ENCODE peak calls at places on chromosomes 7 and 10, in six cellular contexts. One of them, this sample, is unnamed.

GRCh38 chr7:142172932-142173331 is 61.4 kb downstream of the MGAM2 start:
- DNase-seq in activated T-helper 1 cell treated with anti-CD3 and anti-CD28 coated beads, Interleukin-12 subunit alpha, Interleukin-12 subunit beta, Interleukin-2, Interleukin-4 antibody, amounts not matched to agents 30 ng/mL and 10 ng/mL and 1 ng/mL, durations not matched to agents 14 hours and 24 hours and 36 hours: no peak
- DNase-seq in stimulated activated CD4-positive, alpha-beta T cell treated with anti-CD3 and anti-CD28 coated beads, Interleukin-2, amount 100 ng/mL, for 48 hours: no peak
- DNase-seq in T-helper 2 cell: no peak
- DNase-seq in GM19239: no peak
- DNase-seq in NCI-H510A: no peak
- DNase-seq in this sample: no peak

GRCh38 chr10:311901-312665 is 176.8 kb downstream of the ZMYND11 start:
- DNase-seq in activated T-helper 1 cell treated with anti-CD3 and anti-CD28 coated beads, Interleukin-12 subunit alpha, Interleukin-12 subunit beta, Interleukin-2, Interleukin-4 antibody, amounts not matched to agents 30 ng/mL and 10 ng/mL and 1 ng/mL, durations not matched to agents 14 hours and 24 hours and 36 hours: no peak
- DNase-seq in stimulated activated CD4-positive, alpha-beta T cell treated with anti-CD3 and anti-CD28 coated beads, Interleukin-2, amount 100 ng/mL, for 48 hours: no peak
- DNase-seq in T-helper 2 cell: no peak
- DNase-seq in GM19239: no peak
- DNase-seq in NCI-H510A: no peak
- DNase-seq in this sample: no peak

GRCh38 chr10:71478966-71479365 is 82.2 kb downstream of the CDH23 start:
- DNase-seq in activated T-helper 1 cell treated with anti-CD3 and anti-CD28 coated beads, Interleukin-12 subunit alpha, Interleukin-12 subunit beta, Interleukin-2, Interleukin-4 antibody, amounts not matched to agents 30 ng/mL and 10 ng/mL and 1 ng/mL, durations not matched to agents 14 hours and 24 hours and 36 hours: no peak
- DNase-seq in stimulated activated CD4-positive, alpha-beta T cell treated with anti-CD3 and anti-CD28 coated beads, Interleukin-2, amount 100 ng/mL, for 48 hours: no peak
- DNase-seq in T-helper 2 cell: no peak
- DNase-seq in GM19239: no peak
- DNase-seq in NCI-H510A: no peak
- DNase-seq in this sample: no peak

GRCh38 chr7:3107228-3107763 is 63.6 kb upstream of the CARD11 start:
- DNase-seq in activated T-helper 1 cell treated with anti-CD3 and anti-CD28 coated beads, Interleukin-12 subunit alpha, Interleukin-12 subunit beta, Interleukin-2, Interleukin-4 antibody, amounts not matched to agents 30 ng/mL and 10 ng/mL and 1 ng/mL, durations not matched to agents 14 hours and 24 hours and 36 hours: no peak
- DNase-seq in stimulated activated CD4-positive, alpha-beta T cell treated with anti-CD3 and anti-CD28 coated beads, Interleukin-2, amount 100 ng/mL, for 48 hours: no peak
- DNase-seq in T-helper 2 cell: no peak
- DNase-seq in GM19239: no peak
- DNase-seq in NCI-H510A: no peak
- DNase-seq in this sample: no peak

GRCh38 chr7:42493436-42494198 is 256.6 kb upstream of the GLI3 start:
- DNase-seq in activated T-helper 1 cell treated with anti-CD3 and anti-CD28 coated beads, Interleukin-12 subunit alpha, Interleukin-12 subunit beta, Interleukin-2, Interleukin-4 antibody, amounts not matched to agents 30 ng/mL and 10 ng/mL and 1 ng/mL, durations not matched to agents 14 hours and 24 hours and 36 hours: no peak
- DNase-seq in stimulated activated CD4-positive, alpha-beta T cell treated with anti-CD3 and anti-CD28 coated beads, Interleukin-2, amount 100 ng/mL, for 48 hours: no peak
- DNase-seq in T-helper 2 cell: no peak
- DNase-seq in GM19239: no peak
- DNase-seq in NCI-H510A: no peak
- DNase-seq in this sample: peak

GRCh38 chr10:113958631-113959382 is 84.9 kb upstream of the ADRB1 start:
- DNase-seq in activated T-helper 1 cell treated with anti-CD3 and anti-CD28 coated beads, Interleukin-12 subunit alpha, Interleukin-12 subunit beta, Interleukin-2, Interleukin-4 antibody, amounts not matched to agents 30 ng/mL and 10 ng/mL and 1 ng/mL, durations not matched to agents 14 hours and 24 hours and 36 hours: no peak
- DNase-seq in stimulated activated CD4-positive, alpha-beta T cell treated with anti-CD3 and anti-CD28 coated beads, Interleukin-2, amount 100 ng/mL, for 48 hours: peak
- DNase-seq in T-helper 2 cell: no peak
- DNase-seq in GM19239: no peak
- DNase-seq in NCI-H510A: peak
- DNase-seq in this sample: peak

GRCh38 chr10:7417103-7417623 is 6.3 kb upstream of the SFMBT2 start:
- DNase-seq in activated T-helper 1 cell treated with anti-CD3 and anti-CD28 coated beads, Interleukin-12 subunit alpha, Interleukin-12 subunit beta, Interleukin-2, Interleukin-4 antibody, amounts not matched to agents 30 ng/mL and 10 ng/mL and 1 ng/mL, durations not matched to agents 14 hours and 24 hours and 36 hours: no peak
- DNase-seq in stimulated activated CD4-positive, alpha-beta T cell treated with anti-CD3 and anti-CD28 coated beads, Interleukin-2, amount 100 ng/mL, for 48 hours: no peak
- DNase-seq in T-helper 2 cell: no peak
- DNase-seq in GM19239: no peak
- DNase-seq in NCI-H510A: no peak
- DNase-seq in this sample: no peak

GRCh38 chr7:158001003-158001402 is 586.6 kb downstream of the PTPRN2 start:
- DNase-seq in activated T-helper 1 cell treated with anti-CD3 and anti-CD28 coated beads, Interleukin-12 subunit alpha, Interleukin-12 subunit beta, Interleukin-2, Interleukin-4 antibody, amounts not matched to agents 30 ng/mL and 10 ng/mL and 1 ng/mL, durations not matched to agents 14 hours and 24 hours and 36 hours: no peak
- DNase-seq in stimulated activated CD4-positive, alpha-beta T cell treated with anti-CD3 and anti-CD28 coated beads, Interleukin-2, amount 100 ng/mL, for 48 hours: no peak
- DNase-seq in T-helper 2 cell: no peak
- DNase-seq in GM19239: no peak
- DNase-seq in NCI-H510A: no peak
- DNase-seq in this sample: no peak

GRCh38 chr10:131814567-131815290 is 86.1 kb upstream of the PPP2R2D start:
- DNase-seq in activated T-helper 1 cell treated with anti-CD3 and anti-CD28 coated beads, Interleukin-12 subunit alpha, Interleukin-12 subunit beta, Interleukin-2, Interleukin-4 antibody, amounts not matched to agents 30 ng/mL and 10 ng/mL and 1 ng/mL, durations not matched to agents 14 hours and 24 hours and 36 hours: no peak
- DNase-seq in stimulated activated CD4-positive, alpha-beta T cell treated with anti-CD3 and anti-CD28 coated beads, Interleukin-2, amount 100 ng/mL, for 48 hours: no peak
- DNase-seq in T-helper 2 cell: no peak
- DNase-seq in GM19239: no peak
- DNase-seq in NCI-H510A: no peak
- DNase-seq in this sample: no peak

This sample was measured in ELF-1.